ENCODE peak calls at places on chromosomes 3 and 15, in eight cellular contexts. N is upper lobe of right lung; T is lung; M is right atrium auricular region; U is CD8-positive, alpha-beta T cell; K is MG63; H is body of pancreas; Y is CD8-positive, alpha-beta memory T cell. B is an unnamed sample.
A peak's percentile ranks its signal among the peaks of the same experiment; 100 is the strongest.

GRCh38 chr15:39624806-39625205 is 43.9 kb downstream of the THBS1 start:
- DNase-seq in M (peak; percentile 87), H (no peak), T (no peak), K (peak; percentile 92), N (no peak), U (peak; percentile 61), Y (peak; percentile 89), B (peak; percentile 83)

GRCh38 chr15:89088605-89089315 is 504 bp downstream of the ABHD2 start:
- DNase-seq in Y (no peak), K (peak; percentile 14), M (no peak), T (no peak), H (peak; percentile 70), N (peak; percentile 76), U (peak; percentile 8), B (no peak)

GRCh38 chr3:46504780-46505179 is 7.0 kb downstream of the RTP3 start:
- DNase-seq in U (no peak), Y (peak; percentile 3), T (no peak), N (no peak), H (no peak), M (no peak), K (no peak), B (no peak)

GRCh38 chr3:143358793-143359491 is 239.4 kb downstream of the CHST2 start:
- DNase-seq in M (no peak), Y (no peak), K (no peak), N (no peak), T (no peak), U (no peak), H (no peak), B (no peak)

GRCh38 chr3:140368223-140368811 is 309.5 kb upstream of the TRIM42 start:
- DNase-seq in T (no peak), M (no peak), Y (no peak), N (no peak), H (no peak), K (no peak), U (no peak), B (no peak)

GRCh38 chr3:13389378-13389777 is 30.7 kb downstream of the NUP210 start:
- DNase-seq in N (no peak), T (no peak), H (no peak), U (no peak), Y (no peak), M (no peak), K (no peak), B (no peak)

GRCh38 chr3:138468886-138469285 is 34.5 kb downstream of the ESYT3 start:
- DNase-seq in U (no peak), K (peak; percentile 49), Y (no peak), N (no peak), T (no peak), H (no peak), M (no peak), B (no peak)

GRCh38 chr3:147940400-147940799 is 531.2 kb downstream of the ZIC1 start:
- DNase-seq in H (no peak), Y (no peak), N (no peak), K (no peak), U (no peak), M (no peak), T (no peak), B (no peak)

GRCh38 chr15:93296786-93297500 is 207.9 kb upstream of the RGMA start:
- DNase-seq in N (no peak), K (no peak), H (no peak), M (no peak), U (no peak), Y (no peak), T (no peak), B (peak; percentile 21)

GRCh38 chr3:57158813-57159678 is 6.1 kb downstream of the IL17RD start:
- DNase-seq in H (no peak), Y (no peak), U (no peak), N (no peak), K (no peak), T (no peak), M (no peak), B (peak; percentile 47)

GRCh38 chr3:57161915-57162314 is 3.2 kb downstream of the IL17RD start:
- DNase-seq in Y (no peak), K (no peak), M (no peak), U (no peak), N (no peak), T (no peak), H (no peak), B (no peak)

GRCh38 chr3:57160046-57160730 is 5.0 kb downstream of the IL17RD start:
- DNase-seq in Y (no peak), U (no peak), T (no peak), K (no peak), H (no peak), N (no peak), M (no peak), B (no peak)

GRCh38 chr3:57161131-57161538 is 4.0 kb downstream of the IL17RD start:
- DNase-seq in N (no peak), T (no peak), U (no peak), H (no peak), M (no peak), K (no peak), Y (no peak), B (no peak)

DNA sequence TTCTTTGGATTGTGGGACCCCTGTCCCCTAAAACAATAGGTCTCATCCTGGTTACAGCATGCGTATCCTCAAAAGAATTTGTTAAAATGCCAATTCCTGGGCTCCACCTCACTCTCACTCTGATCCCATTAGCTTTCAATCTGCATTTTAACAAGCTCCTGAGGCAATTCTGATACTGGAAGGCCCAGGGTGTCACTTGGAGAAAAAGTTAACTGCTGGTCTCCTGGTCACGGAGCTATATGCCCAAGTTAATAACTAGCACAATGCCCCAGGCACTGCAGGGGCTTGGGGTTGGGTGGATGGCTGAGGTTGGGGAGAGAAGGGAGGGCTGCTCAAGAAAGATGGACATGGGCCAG is 4.4 kb downstream of the IL17RD start:
- DNase-seq in K (no peak), T (no peak), Y (no peak), M (no peak), H (no peak), N (no peak), U (no peak), B (no peak)
- H3K4me3 ChIP-seq in K (no peak overlapping the region), T (no peak overlapping the region), Y (no peak overlapping the region), M (no peak overlapping the region), H (no peak overlapping the region), N (no peak overlapping the region), U (no peak overlapping the region), B (no peak overlapping the region)

GRCh38 chr3:126464997-126465396 is 10.7 kb downstream of the ZXDC start:
- DNase-seq in N (peak; percentile 51), T (no peak), U (no peak), K (no peak), M (no peak), H (peak; percentile 50), Y (no peak), B (no peak)
- H3K36me3 ChIP-seq in N (peaks cover 99% of the 10 kb centered on the region), T (peaks cover 79% of the 10 kb centered on the region), U (peaks cover 79% of the 10 kb centered on the region), K (peaks cover 97% of the 10 kb centered on the region), M (peaks cover 95% of the 10 kb centered on the region), H (peaks cover 28% of the 10 kb centered on the region), Y (peaks cover 76% of the 10 kb centered on the region), B (peaks cover 84% of the 10 kb centered on the region)

GRCh38 chr15:20345401-20345958 is 196.1 kb downstream of the GOLGA6L6 start:
- DNase-seq in N (peak; percentile 71), K (no peak), M (no peak), H (no peak), T (peak; percentile 30), U (no peak), Y (no peak), B (no peak)
- H3K9me3 ChIP-seq in N (peaks cover 7% of the 10 kb centered on the region), K (peaks cover 29% of the 10 kb centered on the region), M (peaks cover 11% of the 10 kb centered on the region), H (no peaks in the 10 kb centered on the region), T (no peaks in the 10 kb centered on the region), U (no peaks in the 10 kb centered on the region), Y (no peaks in the 10 kb centered on the region), B (peaks cover 9% of the 10 kb centered on the region)

DNA sequence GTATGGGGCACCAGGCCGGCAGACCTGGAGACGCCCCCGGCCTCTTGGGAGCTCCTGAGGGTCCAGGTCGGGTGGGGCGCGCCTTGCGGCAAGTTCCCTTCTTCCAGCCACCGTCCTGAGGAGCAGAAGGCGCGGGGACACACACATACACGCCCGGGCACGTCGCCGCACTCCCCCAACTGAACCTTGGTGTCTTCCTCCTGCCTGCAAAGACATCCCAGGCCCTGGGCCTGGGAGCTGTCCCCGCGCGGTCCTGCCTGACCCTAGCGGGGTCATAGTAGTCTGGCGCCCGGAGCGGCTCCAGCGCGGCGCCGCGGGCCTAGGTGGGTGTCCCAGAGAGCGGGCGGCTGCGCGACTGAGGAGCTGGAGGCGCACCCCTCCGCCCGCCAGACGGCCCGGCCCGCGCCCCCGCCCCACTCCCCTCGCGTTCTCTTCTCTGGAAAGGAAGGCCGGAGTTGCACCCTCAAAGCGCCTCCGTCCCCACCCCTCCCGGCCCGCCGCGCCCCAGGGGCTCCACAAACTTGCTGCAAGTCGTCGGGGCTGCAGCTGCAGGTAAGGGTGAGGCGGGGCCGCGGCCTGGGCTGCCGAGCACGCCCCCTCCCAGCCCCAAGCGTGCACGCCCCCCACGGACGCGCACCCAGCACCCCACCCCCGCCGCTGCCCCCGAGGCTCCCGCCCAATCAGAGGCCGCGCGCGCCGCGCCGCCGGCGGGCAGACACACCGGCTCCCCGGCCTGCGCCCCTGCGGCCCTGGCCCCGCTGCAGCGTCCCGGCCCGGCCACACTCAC is 186.0 kb upstream of the LINGO1 start:
- DNase-seq in M (no peak), U (no peak), H (no peak), Y (no peak), K (no peak), T (no peak), N (no peak), B (no peak)
- H3K4me3 ChIP-seq in M (peak overlapping the region; percentile 49), U (no peak overlapping the region), H (no peak overlapping the region), Y (no peak overlapping the region), K (no peak overlapping the region), T (no peak overlapping the region), N (no peak overlapping the region), B (no peak overlapping the region)

GRCh38 chr3:58520403-58520784 is 16.6 kb downstream of the ACOX2 start:
- DNase-seq in K (no peak), H (no peak), N (no peak), Y (no peak), T (no peak), U (no peak), M (no peak), B (no peak)

GRCh38 chr3:58521002-58521670 is 15.9 kb downstream of the ACOX2 start:
- DNase-seq in Y (no peak), K (peak; percentile 32), N (no peak), M (no peak), U (no peak), T (no peak), H (no peak), B (no peak)

GRCh38 chr3:58521917-58522680 is 14.9 kb downstream of the ACOX2 start:
- DNase-seq in N (no peak), K (no peak), U (no peak), Y (no peak), T (no peak), M (peak; percentile 38), H (no peak), B (no peak)

GRCh38 chr3:58518304-58518789 is 18.6 kb downstream of the ACOX2 start:
- DNase-seq in H (no peak), N (no peak), T (no peak), U (no peak), Y (no peak), M (peak; percentile 5), K (no peak), B (no peak)

GRCh38 chr3:58519668-58520402 is 17.2 kb downstream of the ACOX2 start:
- DNase-seq in M (no peak), N (no peak), H (no peak), U (no peak), K (no peak), Y (no peak), T (no peak), B (no peak)
- H3K36me3 ChIP-seq in M (peaks cover 76% of the 10 kb centered on the region), N (peaks cover 14% of the 10 kb centered on the region), H (no peaks in the 10 kb centered on the region), U (no peaks in the 10 kb centered on the region), K (peaks cover 3% of the 10 kb centered on the region), Y (no peaks in the 10 kb centered on the region), T (no peaks in the 10 kb centered on the region), B (no peaks in the 10 kb centered on the region)